ENCODE peak calls at places on chromosomes 11 and 22, in four cellular contexts. U is activated CD4-positive, alpha-beta T cell treated with anti-CD3 and anti-CD28 coated beads for 24 hours; V is right cardiac atrium; P is Right ventricle myocardium superior. Z is an unnamed sample.
A peak's percentile ranks its signal among the peaks of the same experiment; 100 is the strongest.

GRCh38 chr22:23036684-23037428 is 33.5 kb upstream of the GNAZ start:
- DNase-seq in U (no peak), V (no peak), P (no peak), Z (no peak)

GRCh38 chr11:46285594-46286033 is 8.2 kb downstream of the CREB3L1 start:
- DNase-seq in U (no peak), V (peak; percentile 86), P (peak; percentile 80), Z (peak; percentile 78)

GRCh38 chr22:44180706-44181032 is at the start of gene PARVG:
- DNase-seq in U (peak; percentile 18), V (no peak), P (no peak), Z (no peak)

GRCh38 chr22:43789452-43789851 is 22.7 kb downstream of the EFCAB6 start:
- DNase-seq in U (no peak), V (peak; percentile 79), P (peak; percentile 56), Z (peak; percentile 58)

GRCh38 chr11:21472256-21472655 is 720.6 kb upstream of the ANO5 start:
- DNase-seq in U (no peak), V (no peak), P (no peak), Z (no peak)

GRCh38 chr11:59158206-59159068 is 13.5 kb upstream of the DTX4 start:
- DNase-seq in U (no peak), V (no peak), P (no peak), Z (no peak)

GRCh38 chr11:3022300-3022967 is 30.3 kb upstream of the NAP1L4 start:
- DNase-seq in U (no peak), V (peak; percentile 18), P (no peak), Z (peak; percentile 26)

GRCh38 chr11:68706237-68706636 is 21.9 kb downstream of the GAL start:
- DNase-seq in U (no peak), V (no peak), P (no peak), Z (no peak)

GRCh38 chr11:75469785-75470405 is 36.9 kb upstream of the KLHL35 start:
- DNase-seq in U (no peak), V (no peak), P (no peak), Z (no peak)

GRCh38 chr11:18322818-18323570 is 627 bp downstream of the GTF2H1 start:
- DNase-seq in U (no peak), V (no peak), P (no peak), Z (no peak)

GRCh38 chr11:70089631-70090030 is 11.5 kb downstream of the ANO1 start:
- DNase-seq in U (no peak), V (peak; percentile 13), P (no peak), Z (no peak)

GRCh38 chr11:92204731-92205130 is 19.9 kb upstream of the FAT3 start:
- DNase-seq in U (no peak), V (no peak), P (peak; percentile 41), Z (peak; percentile 23)

GRCh38 chr11:96763244-96763643 is 373.4 kb downstream of the JRKL start:
- DNase-seq in U (no peak), V (no peak), P (no peak), Z (no peak)

GRCh38 chr11:133047036-133047800 is 485.1 kb downstream of the OPCML start:
- DNase-seq in U (no peak), V (no peak), P (no peak), Z (no peak)

GRCh38 chr11:126676536-126676935 is 321.1 kb downstream of the ST3GAL4 start:
- DNase-seq in U (no peak), V (no peak), P (no peak), Z (no peak)

GRCh38 chr11:111456086-111456858 is 55.9 kb downstream of the BTG4 start:
- DNase-seq in U (no peak), V (no peak), P (no peak), Z (no peak)

GRCh38 chr22:16959345-16959930 is 48.6 kb downstream of the GAB4 start:
- DNase-seq in U (no peak), V (no peak), P (no peak), Z (no peak)

GRCh38 chr11:1566381-1567051 is 5.6 kb downstream of the DUSP8 start:
- DNase-seq in U (no peak), V (no peak), P (no peak), Z (peak; percentile 30)

GRCh38 chr22:44954113-44954512 is 55.7 kb downstream of the PHF21B start:
- DNase-seq in U (no peak), V (no peak), P (no peak), Z (no peak)

GRCh38 chr11:126718319-126718718 is 282.3 kb downstream of the KIRREL3 start:
- DNase-seq in U (no peak), V (no peak), P (no peak), Z (no peak)

GRCh38 chr22:49365191-49365837 is 462.4 kb downstream of the BRD1 start:
- DNase-seq in U (no peak), V (no peak), P (no peak), Z (no peak)

GRCh38 chr22:27022256-27022655 is 364.9 kb downstream of the MIAT start:
- DNase-seq in U (no peak), V (no peak), P (no peak), Z (no peak)

GRCh38 chr11:2382927-2383822 is 6.1 kb downstream of the CD81 start:
- DNase-seq in U (no peak), V (peak; percentile 88), P (peak; percentile 84), Z (peak; percentile 85)

GRCh38 chr11:5071815-5072214 is 2.4 kb downstream of the OR52E1 start:
- DNase-seq in U (no peak), V (no peak), P (no peak), Z (no peak)

GRCh38 chr11:97743205-97743742 is 1277.5 kb upstream of the CNTN5 start:
- DNase-seq in U (no peak), V (no peak), P (no peak), Z (no peak)

GRCh38 chr11:6219359-6219758 is 14.0 kb downstream of the C11orf42 start:
- DNase-seq in U (no peak), V (no peak), P (no peak), Z (no peak)

GRCh38 chr11:91921974-91922373 is 302.6 kb upstream of the FAT3 start:
- DNase-seq in U (no peak), V (no peak), P (no peak), Z (no peak)

GRCh38 chr11:27754035-27755017 is 54.1 kb upstream of the BDNF start:
- DNase-seq in U (no peak), V (no peak), P (no peak), Z (no peak)